ENCODE peak calls at places on chromosomes 6 and 20, in four cellular contexts. J is suprapubic skin, D is K562, U is GM12891. R is an unnamed sample.
A peak's percentile ranks its signal among the peaks of the same experiment; 100 is the strongest.

GRCh38 chr6:129212081-129212480 is 329.1 kb downstream of the LAMA2 start:
- DNase-seq in J (no peak), D (no peak), U (no peak), R (no peak)

GRCh38 chr20:33789109-33789857 is 21.9 kb upstream of the CHMP4B start:
- DNase-seq in J (no peak), U (no peak), D (peak; percentile 37), R (no peak)

GRCh38 chr20:58711266-58712051 is 18.9 kb downstream of the NPEPL1 start:
- DNase-seq in D (no peak), U (no peak), J (peak; percentile 56), R (no peak)

GRCh38 chr6:163438940-163439335 is 24.4 kb downstream of the QKI start:
- DNase-seq in D (peak; percentile 75), J (peak; percentile 73), U (no peak), R (no peak)

GRCh38 chr6:56335733-56336132 is 88.4 kb upstream of the COL21A1 start:
- DNase-seq in U (no peak), D (no peak), J (no peak), R (no peak)

GRCh38 chr20:36421641-36422040 is 115.5 kb downstream of the DLGAP4 start:
- DNase-seq in D (peak; percentile 61), U (no peak), J (no peak), R (no peak)

GRCh38 chr6:8187209-8187608 is 84.9 kb upstream of the EEF1E1 start:
- DNase-seq in D (no peak), J (no peak), U (no peak), R (no peak)

GRCh38 chr6:25641940-25642666 is 9.9 kb upstream of the SCGN start:
- DNase-seq in U (no peak), J (no peak), D (no peak), R (no peak)

GRCh38 chr20:62485062-62485700 is 9.4 kb upstream of the GATA5 start:
- DNase-seq in D (peak; percentile 85), U (no peak), J (no peak), R (no peak)

GRCh38 chr20:24100370-24101011 is 111.9 kb upstream of the GGTLC1 start:
- DNase-seq in J (no peak), U (peak; percentile 23), D (peak; percentile 41), R (no peak)

GRCh38 chr20:51447097-51447764 is 95.3 kb downstream of the NFATC2 start:
- DNase-seq in U (no peak), D (peak; percentile 11), J (peak; percentile 85), R (no peak)
- TF ChIP-seq POLR2AphosphoS5 in U (no peak), D (no peak), J (no peak), R (no peak)

GRCh38 chr6:135183532-135184440 is 2.7 kb downstream of the MYB start:
- DNase-seq in J (no peak), D (peak; percentile 96), U (no peak), R (no peak)
- TF ChIP-seq POLR2A in J (no peak), D (no peak), U (peak; percentile 58), R (peak; percentile 53)

DNA sequence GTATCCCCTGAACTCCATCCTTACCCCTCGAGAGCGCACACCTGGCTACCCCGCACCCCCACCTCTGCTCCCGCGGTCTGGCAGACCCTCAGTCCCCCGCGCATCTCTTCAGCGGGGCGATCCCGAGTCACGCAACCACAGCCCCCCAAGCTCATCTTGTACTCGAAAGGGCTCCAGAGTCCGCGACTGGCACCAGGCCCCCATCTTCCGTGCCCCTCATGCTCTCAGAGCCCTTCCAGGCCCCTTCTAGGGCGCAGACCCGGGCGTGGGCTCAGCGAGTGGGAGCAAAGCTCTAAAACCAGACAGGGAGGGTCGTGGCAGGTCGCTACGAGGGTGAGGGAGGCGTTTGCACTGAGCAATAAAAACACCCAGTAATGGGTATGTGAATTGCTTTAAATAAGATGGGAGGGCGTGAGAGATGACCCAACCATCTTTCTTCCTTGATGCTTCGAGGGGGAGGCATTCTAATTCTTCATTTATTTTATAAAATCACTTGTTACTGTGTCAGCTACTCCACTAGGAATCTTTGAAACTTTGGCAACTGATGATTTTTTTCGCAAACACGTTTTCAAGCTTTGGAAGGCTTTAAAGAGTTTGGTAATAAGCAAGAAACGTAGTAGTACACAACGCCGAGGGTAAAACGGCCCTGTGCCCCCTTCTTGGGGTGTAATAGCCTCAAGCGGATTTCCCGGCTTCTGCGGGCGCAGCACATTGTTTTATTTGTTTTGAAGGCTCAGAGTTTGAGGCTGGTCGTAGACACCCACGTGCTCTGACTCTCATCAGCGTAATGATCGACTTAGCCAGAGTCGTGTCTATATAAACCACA is 42.6 kb upstream of the SUPT3H start:
- DNase-seq in J (no peak), U (no peak), D (no peak), R (no peak)
- TF ChIP-seq POLR2AphosphoS5 in J (no peak), U (no peak), D (no peak), R (no peak)

DNA sequence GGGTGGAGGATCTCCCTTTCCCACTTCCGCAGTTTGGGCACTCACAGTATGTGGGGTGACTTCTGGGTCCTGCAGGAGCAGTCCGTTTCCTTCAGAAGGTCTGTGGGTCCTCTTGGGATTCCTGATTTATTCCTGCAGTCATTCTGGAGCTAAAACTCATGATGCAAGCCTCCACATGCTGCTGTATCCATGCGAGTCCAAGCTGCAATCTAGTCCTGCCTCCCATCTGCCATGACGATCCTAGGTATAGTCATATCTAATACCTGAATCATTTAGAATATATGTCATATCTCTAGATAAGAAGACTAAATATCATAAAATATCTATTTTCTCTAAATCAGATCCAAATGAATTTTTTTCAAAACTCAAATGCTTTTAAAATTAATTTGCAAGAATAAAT is 103.4 kb upstream of the AHI1 start:
- DNase-seq in D (no peak), J (no peak), U (no peak), R (no peak)
- TF ChIP-seq POLR2A in D (no peak), J (no peak), U (no peak), R (no peak)

GRCh38 chr6:30599625-30600324 is 17.3 kb downstream of the PPP1R10 start:
- DNase-seq in J (no peak), D (peak; percentile 34), U (no peak), R (no peak)
- TF ChIP-seq POLR2AphosphoS5 in J (no peak), D (peak; percentile 8), U (no peak), R (no peak)

GRCh38 chr6:33975631-33976424 is 170.1 kb downstream of the GRM4 start:
- DNase-seq in U (no peak), D (no peak), J (peak; percentile 41), R (peak; percentile 2)

GRCh38 chr6:33976425-33977360 is 169.2 kb downstream of the GRM4 start:
- DNase-seq in U (no peak), J (peak; percentile 18), D (no peak), R (peak; percentile 4)

GRCh38 chr6:33971580-33971979 is 167.8 kb upstream of the MLN start:
- DNase-seq in J (no peak), U (no peak), D (no peak), R (no peak)

GRCh38 chr6:33974471-33974870 is 170.7 kb upstream of the MLN start:
- DNase-seq in J (peak; percentile 13), D (no peak), U (no peak), R (peak; percentile 2)

DNA sequence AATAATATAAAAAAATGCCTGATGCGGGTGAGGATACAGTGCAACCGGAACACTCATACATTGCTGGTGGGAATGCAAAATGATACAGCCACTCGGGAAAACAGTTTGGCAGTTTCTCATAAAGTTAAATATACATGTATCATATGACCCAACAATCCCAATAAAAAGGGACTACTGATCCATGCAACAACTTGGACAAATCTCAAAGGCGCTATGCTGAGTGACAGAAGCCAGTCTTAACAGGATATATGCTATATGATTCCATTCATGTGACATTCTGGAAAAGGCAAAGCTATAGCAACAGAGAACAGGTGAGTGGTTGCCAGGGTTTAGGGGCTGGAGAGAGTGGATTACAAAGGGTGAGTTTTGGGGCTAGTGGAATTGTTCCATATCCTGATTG is 170.2 kb upstream of the MLN start:
- DNase-seq in J (no peak), D (no peak), U (no peak), R (no peak)
- TF ChIP-seq POLR2A in J (no peak), D (no peak), U (no peak), R (no peak)

DNA sequence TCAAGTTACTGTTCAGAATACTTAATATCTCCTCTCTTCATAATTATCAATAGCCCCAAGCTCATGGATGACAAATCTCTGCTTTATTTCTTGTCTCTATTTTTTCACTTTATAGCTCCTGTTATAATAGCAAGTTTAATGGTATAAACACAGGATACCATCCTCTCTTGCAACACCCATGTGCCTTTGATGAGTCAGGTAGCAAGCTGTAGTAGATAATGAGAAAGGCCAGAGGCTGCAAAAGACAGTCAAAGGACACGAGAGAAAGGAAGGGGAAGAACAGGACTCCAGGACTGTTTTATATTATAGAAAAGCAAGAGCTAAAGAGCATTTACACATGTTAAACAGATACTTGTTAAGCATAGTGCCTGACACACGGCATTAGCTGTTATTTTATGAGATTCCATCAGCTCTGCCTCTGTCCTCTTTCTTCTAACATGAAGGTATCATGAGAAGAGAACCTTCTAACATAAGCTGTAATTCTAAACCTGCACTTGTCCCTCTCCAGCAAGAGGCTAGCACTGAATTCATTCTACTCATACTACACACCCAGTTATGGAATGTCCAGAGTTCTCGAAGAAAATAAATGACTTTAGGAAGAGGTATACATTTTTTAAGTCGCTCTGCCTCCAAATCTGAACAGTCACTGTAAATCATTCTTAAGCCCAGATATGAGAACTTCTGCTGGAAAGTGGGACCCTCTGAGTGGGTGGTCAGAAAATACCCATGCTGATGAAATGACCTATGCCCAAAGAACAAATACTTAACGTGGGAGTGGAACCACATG is 44.9 kb downstream of the NT5E start:
- DNase-seq in U (no peak), J (no peak), D (no peak), R (no peak)
- TF ChIP-seq POLR2AphosphoS5 in U (no peak), J (no peak), D (no peak), R (no peak)

GRCh38 chr6:16132909-16133308 is 4.0 kb downstream of the MYLIP start:
- DNase-seq in U (no peak), J (no peak), D (peak; percentile 37), R (no peak)

GRCh38 chr6:16128759-16129622 is at the start of gene MYLIP:
- DNase-seq in J (peak; percentile 99), D (peak; percentile 99), U (peak; percentile 85), R (peak; percentile 86)

GRCh38 chr6:16130437-16130891 is 1.6 kb downstream of the MYLIP start:
- DNase-seq in D (no peak), J (no peak), U (no peak), R (no peak)

GRCh38 chr6:16129623-16130243 is 847 bp downstream of the MYLIP start:
- DNase-seq in U (no peak), J (peak; percentile 75), D (peak; percentile 41), R (no peak)

DNA sequence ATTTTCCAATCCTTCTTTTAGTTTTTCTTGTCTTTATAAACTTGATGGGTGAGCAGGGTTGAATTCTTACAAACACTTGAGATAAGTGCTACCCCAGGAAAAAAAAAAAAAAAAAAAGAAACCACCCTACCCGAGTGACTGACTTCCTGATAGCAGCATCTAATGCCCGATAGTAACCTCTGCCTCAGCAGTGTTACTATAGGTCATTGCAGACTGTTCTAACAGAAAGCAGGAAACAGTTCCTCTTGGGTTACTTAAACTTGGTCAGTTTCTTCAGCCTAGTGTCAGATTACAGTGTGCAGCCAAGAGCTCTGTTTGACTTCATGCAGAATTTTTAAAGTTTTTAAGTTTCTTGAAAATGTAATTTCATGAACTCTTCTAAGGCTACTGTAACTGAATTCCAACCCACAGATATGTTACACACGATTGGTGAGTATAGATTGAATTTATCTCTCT is 2.1 kb downstream of the MYLIP start:
- DNase-seq in J (no peak), D (peak; percentile 91), U (peak; percentile 20), R (no peak)
- TF ChIP-seq POLR2A in J (no peak), D (peak; percentile 46), U (no peak), R (peak; percentile 41)

GRCh38 chr6:4451101-4451500 is 315.7 kb upstream of the ECI2 start:
- DNase-seq in J (no peak), U (no peak), D (no peak), R (no peak)
- TF ChIP-seq POLR2AphosphoS5 in J (no peak), U (no peak), D (no peak), R (no peak)

R was measured in GM12892.